ENCODE peak calls at places on chromosomes 6 and 20, in four cellular contexts. One of them, this sample, is unnamed.

GRCh38 chr6:150191809-150192208 is 49.0 kb downstream of the PPP1R14C start:
- DNase-seq in HL-60: no peak
- DNase-seq in LoVo: no peak
- DNase-seq in anterior cingulate cortex: no peak
- DNase-seq in this sample: no peak

GRCh38 chr20:56974499-56975250 is 291.8 kb downstream of the BMP7 start:
- DNase-seq in HL-60: peak
- DNase-seq in LoVo: peak
- DNase-seq in anterior cingulate cortex: no peak
- DNase-seq in this sample: peak

GRCh38 chr20:60057866-60058807 is 99.9 kb downstream of the CDH26 start:
- DNase-seq in HL-60: peak
- DNase-seq in LoVo: no peak
- DNase-seq in anterior cingulate cortex: no peak
- DNase-seq in this sample: no peak

GRCh38 chr20:58054744-58055373 is 173.6 kb downstream of the ANKRD60 start:
- DNase-seq in HL-60: no peak
- DNase-seq in LoVo: no peak
- DNase-seq in anterior cingulate cortex: no peak
- DNase-seq in this sample: no peak

GRCh38 chr6:108592371-108593337 is 31.9 kb downstream of the FOXO3 start:
- DNase-seq in HL-60: peak
- DNase-seq in LoVo: no peak
- DNase-seq in anterior cingulate cortex: no peak
- DNase-seq in this sample: no peak

GRCh38 chr6:90131614-90132423 is 164.8 kb downstream of the BACH2 start:
- DNase-seq in HL-60: peak
- DNase-seq in LoVo: no peak
- DNase-seq in anterior cingulate cortex: no peak
- DNase-seq in this sample: no peak

GRCh38 chr6:79260772-79261171 is 26.3 kb upstream of the HMGN3 start:
- DNase-seq in HL-60: no peak
- DNase-seq in LoVo: no peak
- DNase-seq in anterior cingulate cortex: no peak
- DNase-seq in this sample: no peak

GRCh38 chr6:129342243-129342642 is 367.7 kb downstream of the ARHGAP18 start:
- DNase-seq in HL-60: no peak
- DNase-seq in LoVo: no peak
- DNase-seq in anterior cingulate cortex: no peak
- DNase-seq in this sample: no peak

GRCh38 chr6:169229611-169230321 is 23.9 kb downstream of the THBS2 start:
- DNase-seq in HL-60: no peak
- DNase-seq in LoVo: no peak
- DNase-seq in anterior cingulate cortex: no peak
- DNase-seq in this sample: no peak

GRCh38 chr6:139336488-139336887 is 38.0 kb downstream of the CITED2 start:
- DNase-seq in HL-60: no peak
- DNase-seq in LoVo: no peak
- DNase-seq in anterior cingulate cortex: no peak
- DNase-seq in this sample: no peak

GRCh38 chr6:93819189-93819588 is 399.8 kb upstream of the EPHA7 start:
- DNase-seq in HL-60: no peak
- DNase-seq in LoVo: no peak
- DNase-seq in anterior cingulate cortex: no peak
- DNase-seq in this sample: no peak

GRCh38 chr6:166032366-166033171 is 135.1 kb downstream of the TBXT start:
- DNase-seq in HL-60: no peak
- DNase-seq in LoVo: no peak
- DNase-seq in anterior cingulate cortex: no peak
- DNase-seq in this sample: peak

GRCh38 chr20:24769878-24770627 is 179.0 kb upstream of the CST7 start:
- DNase-seq in HL-60: no peak
- DNase-seq in LoVo: no peak
- DNase-seq in anterior cingulate cortex: no peak
- DNase-seq in this sample: no peak

GRCh38 chr20:32975698-32976674 is 28.2 kb downstream of the SUN5 start:
- DNase-seq in HL-60: no peak
- DNase-seq in LoVo: no peak
- DNase-seq in anterior cingulate cortex: peak
- DNase-seq in this sample: no peak

GRCh38 chr6:33314943-33315752 is 1.3 kb upstream of the TAPBP start:
- DNase-seq in HL-60: no peak
- DNase-seq in LoVo: no peak
- DNase-seq in anterior cingulate cortex: no peak
- DNase-seq in this sample: peak

GRCh38 chr6:15518878-15519277 is 143.9 kb downstream of the DTNBP1 start:
- DNase-seq in HL-60: no peak
- DNase-seq in LoVo: no peak
- DNase-seq in anterior cingulate cortex: no peak
- DNase-seq in this sample: no peak